ENCODE peak calls at places on chromosomes 4 and X, in four cellular contexts. W, X, H and Z are unnamed samples.

GRCh38 chr4:168682898-168683500 is 186.1 kb downstream of the PALLD start:
- DNase-seq in X (no peak), H (no peak), W (no peak), Z (no peak)

GRCh38 chr4:76339364-76339763 is 32.8 kb downstream of the STBD1 start:
- DNase-seq in H (no peak), X (no peak), W (no peak), Z (no peak)

GRCh38 chrX:119015407-119016242 is 41.2 kb downstream of the LONRF3 start:
- DNase-seq in H (no peak), X (no peak), W (no peak), Z (no peak)

GRCh38 chr4:20395160-20395773 is 143.6 kb downstream of the SLIT2 start:
- DNase-seq in X (peak; percentile 84), W (peak; percentile 90), H (no peak), Z (peak; percentile 22)

GRCh38 chr4:95510145-95510544 is 38.6 kb downstream of the UNC5C start:
- DNase-seq in X (no peak), W (no peak), H (no peak), Z (peak; percentile 16)

GRCh38 chr4:153758136-153758535 is 1.7 kb downstream of the RNF175 start:
- DNase-seq in X (no peak), H (no peak), W (peak; percentile 72), Z (no peak)

GRCh38 chr4:26804876-26805275 is 55.8 kb upstream of the STIM2 start:
- DNase-seq in W (no peak), X (no peak), H (no peak), Z (no peak)

GRCh38 chr4:14916554-14917304 is 85.6 kb upstream of the CPEB2 start:
- DNase-seq in H (no peak), W (peak; percentile 56), X (no peak), Z (no peak)

GRCh38 chrX:131729295-131729694 is 185.4 kb downstream of the OR13H1 start:
- DNase-seq in X (no peak), H (no peak), W (no peak), Z (no peak)

GRCh38 chrX:31838617-31839016 is 766.8 kb upstream of the FTHL17 start:
- DNase-seq in W (no peak), X (no peak), H (no peak), Z (no peak)

DNA sequence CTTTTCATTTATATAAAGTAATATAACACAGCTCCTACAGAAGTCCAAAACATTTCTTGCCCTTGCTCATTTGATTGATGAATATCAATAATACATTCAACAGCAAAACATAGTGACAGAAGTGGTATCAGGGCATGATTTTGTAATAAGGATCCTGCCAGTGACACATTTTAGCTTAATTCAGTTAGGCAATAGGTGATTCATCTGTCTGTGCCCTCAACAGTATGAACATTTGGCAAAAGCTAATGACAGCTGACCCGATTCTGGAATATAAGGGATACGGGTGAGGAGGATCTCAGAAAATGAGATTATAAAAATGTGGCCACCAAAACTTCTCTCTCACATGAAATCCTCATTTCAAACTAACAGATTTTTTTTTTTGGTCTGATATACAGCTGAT is 294.0 kb downstream of the CAMK2D start:
- DNase-seq in X (no peak), H (no peak), W (no peak), Z (no peak)
- H3K4me3 ChIP-seq in X (no peak overlapping the region), H (no peak overlapping the region), W (no peak overlapping the region), Z (no peak overlapping the region)

GRCh38 chr4:53505947-53506346 is 85.3 kb downstream of the LNX1 start:
- DNase-seq in W (no peak), H (no peak), X (no peak), Z (no peak)

GRCh38 chr4:53508446-53508845 is 82.8 kb downstream of the LNX1 start:
- DNase-seq in X (no peak), H (no peak), W (no peak), Z (no peak)

GRCh38 chr4:53507058-53507457 is 84.2 kb downstream of the LNX1 start:
- DNase-seq in W (no peak), H (no peak), X (no peak), Z (no peak)

GRCh38 chr4:53510316-53510715 is 81.0 kb downstream of the LNX1 start:
- DNase-seq in W (no peak), X (no peak), H (no peak), Z (no peak)

DNA sequence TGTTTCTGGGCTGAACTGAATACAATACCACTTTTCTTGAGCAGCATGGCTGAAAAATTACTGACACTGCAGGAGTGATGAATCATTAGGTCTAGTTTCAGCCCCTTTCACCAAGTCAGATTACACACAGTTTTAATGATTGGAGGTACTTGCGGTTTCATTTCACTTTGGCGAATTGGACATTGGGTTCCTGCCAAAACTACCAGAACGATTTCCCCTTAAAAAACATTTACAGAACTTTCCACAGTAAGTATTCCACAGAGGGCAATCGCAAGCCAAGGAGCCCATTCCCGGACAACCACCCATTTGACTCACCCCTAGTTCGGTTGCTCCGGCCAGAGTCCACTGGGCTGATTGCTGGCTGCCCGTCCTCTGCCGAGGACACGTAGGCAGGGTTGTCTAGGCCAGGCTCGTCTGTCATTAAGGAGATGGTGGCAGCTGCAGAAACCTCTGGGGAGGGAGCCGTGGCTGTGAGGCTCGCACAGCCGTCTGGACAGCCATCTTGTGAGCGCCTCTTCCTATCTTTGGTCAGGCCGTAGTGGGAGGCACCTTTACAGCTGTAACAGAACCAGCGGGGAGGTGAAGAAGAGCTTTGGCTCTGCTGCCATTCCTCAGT is 83.5 kb downstream of the LNX1 start:
- DNase-seq in X (no peak), H (no peak), W (no peak), Z (no peak)
- H3K4me3 ChIP-seq in X (no peak overlapping the region), H (no peak overlapping the region), W (no peak overlapping the region), Z (no peak overlapping the region)

GRCh38 chr4:146525754-146526153 is 4.0 kb upstream of the SLC10A7 start:
- DNase-seq in X (no peak), W (no peak), H (no peak), Z (no peak)
- H3K4me3 ChIP-seq in X (no peak overlapping the region), W (no peak overlapping the region), H (no peak overlapping the region), Z (no peak overlapping the region)

DNA sequence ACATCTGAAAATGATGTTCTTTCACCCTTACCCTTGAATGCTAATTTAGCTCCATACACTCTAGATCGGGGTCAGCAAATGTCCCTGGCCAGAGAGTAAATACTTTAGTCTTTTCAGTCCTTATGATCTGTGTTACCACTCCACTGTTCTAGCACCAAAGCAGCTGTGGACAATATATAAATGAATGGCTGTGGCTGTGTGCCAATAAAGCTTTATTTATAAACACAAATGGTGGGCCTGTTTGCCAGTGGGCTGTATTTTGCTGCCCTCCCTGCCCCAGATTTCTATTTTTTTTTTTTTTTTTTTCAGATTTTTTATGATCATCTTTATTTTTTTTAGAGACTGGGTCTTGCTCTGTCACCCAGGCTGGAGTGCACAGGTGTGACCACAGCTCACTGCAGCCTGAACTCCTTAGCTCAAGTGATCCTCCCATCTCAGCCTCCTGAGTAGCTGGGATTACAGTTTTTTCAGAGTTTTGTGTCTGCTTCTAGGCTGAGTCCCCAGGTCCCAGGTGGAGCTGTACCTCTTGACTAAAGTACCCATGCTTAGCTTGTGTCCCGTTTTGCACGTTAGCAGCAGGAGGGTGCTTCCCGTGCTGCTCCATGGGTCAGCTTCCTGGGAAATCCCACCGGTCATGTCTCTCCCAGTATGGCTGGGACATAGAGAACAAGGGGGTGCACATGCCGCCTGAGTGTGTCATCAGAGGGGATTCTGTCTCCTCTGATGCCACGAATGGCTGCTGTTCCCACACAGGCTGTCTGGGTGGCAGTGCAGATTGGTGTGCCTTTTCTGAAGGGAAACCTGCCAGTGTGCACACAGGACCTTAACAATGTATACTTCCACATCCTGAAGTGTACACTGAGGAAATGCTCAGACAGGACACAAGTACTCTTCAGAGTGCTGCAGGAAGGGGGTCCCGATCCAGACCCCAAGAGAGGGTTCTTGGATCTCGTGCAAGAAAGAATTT is 16.0 kb upstream of the GRPEL1 start:
- DNase-seq in H (no peak), X (no peak), W (no peak), Z (no peak)
- H3K4me3 ChIP-seq in H (no peak overlapping the region), X (peak overlapping the region; percentile 19), W (no peak overlapping the region), Z (no peak overlapping the region)